ENCODE peak calls at places on chromosome 5, in five cellular contexts. T is upper lobe of right lung; O is Jurkat, Clone E6-1; I is heart right ventricle; R is dorsolateral prefrontal cortex. A is an unnamed sample.

GRCh38 chr5:35205186-35205585 is 25.1 kb downstream of the PRLR start:
- DNase-seq in T (no peak), O (no peak), I (no peak), R (no peak), A (no peak)

GRCh38 chr5:77851229-77852067 is 75.3 kb upstream of the TBCA start:
- DNase-seq in T (no peak), O (no peak), I (peak; percentile 27), R (peak; percentile 52), A (no peak)

GRCh38 chr5:96459313-96460109 is 26.5 kb upstream of the PCSK1 start:
- DNase-seq in T (no peak), O (no peak), I (no peak), R (no peak), A (no peak)

GRCh38 chr5:150548123-150548522 is 40.2 kb downstream of the NDST1 start:
- DNase-seq in T (no peak), O (no peak), I (no peak), R (no peak), A (no peak)

GRCh38 chr5:89440670-89441069 is 557.7 kb upstream of the MEF2C start:
- DNase-seq in T (no peak), O (no peak), I (no peak), R (no peak), A (no peak)

GRCh38 chr5:154038241-154038603 is 488 bp downstream of the FAM114A2 start:
- DNase-seq in T (peak; percentile 64), O (peak; percentile 36), I (no peak), R (no peak), A (no peak)

GRCh38 chr5:84779206-84779605 is 394.5 kb upstream of the EDIL3 start:
- DNase-seq in T (no peak), O (no peak), I (no peak), R (no peak), A (no peak)

GRCh38 chr5:106862450-106863193 is 808.1 kb downstream of the EFNA5 start:
- DNase-seq in T (no peak), O (no peak), I (no peak), R (no peak), A (no peak)

GRCh38 chr5:134552301-134552700 is 26.8 kb downstream of the JADE2 start:
- DNase-seq in T (no peak), O (no peak), I (peak; percentile 77), R (no peak), A (peak; percentile 82)

DNA sequence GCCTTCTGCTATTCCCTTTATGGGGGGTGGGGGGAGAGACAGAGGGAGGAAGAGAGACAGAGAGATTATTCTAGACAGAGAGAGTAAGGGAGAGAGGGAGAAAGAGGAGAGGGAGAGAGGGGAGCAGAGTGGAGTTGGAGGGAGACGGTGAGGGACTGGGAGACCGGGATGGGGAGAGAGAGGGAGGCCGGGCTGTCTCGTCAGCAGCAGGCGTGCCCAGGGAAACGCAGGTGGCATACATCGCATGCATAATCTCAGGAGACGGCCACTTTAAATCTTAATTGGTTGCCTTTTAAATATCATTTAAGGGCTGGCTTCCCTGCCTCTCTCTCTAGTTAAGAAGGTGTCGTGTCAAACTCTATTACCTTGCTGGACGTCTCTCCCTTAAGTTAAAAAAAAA is 8.4 kb downstream of the IRX4 start:
- DNase-seq in T (no peak), O (no peak), I (no peak), R (no peak), A (no peak)
- H3K4me3 ChIP-seq in T (no peak overlapping the region), O (no peak overlapping the region), I (no peak overlapping the region), R (no peak overlapping the region), A (no peak overlapping the region)

GRCh38 chr5:159031513-159031912 is 68.2 kb downstream of the EBF1 start:
- DNase-seq in T (no peak), O (no peak), I (no peak), R (no peak), A (no peak)

GRCh38 chr5:159033351-159033657 is 66.4 kb downstream of the EBF1 start:
- DNase-seq in T (no peak), O (no peak), I (no peak), R (no peak), A (no peak)

GRCh38 chr5:159034083-159034824 is 65.5 kb downstream of the EBF1 start:
- DNase-seq in T (no peak), O (no peak), I (no peak), R (no peak), A (no peak)

GRCh38 chr5:159031915-159032314 is 67.8 kb downstream of the EBF1 start:
- DNase-seq in T (no peak), O (no peak), I (no peak), R (no peak), A (no peak)

DNA sequence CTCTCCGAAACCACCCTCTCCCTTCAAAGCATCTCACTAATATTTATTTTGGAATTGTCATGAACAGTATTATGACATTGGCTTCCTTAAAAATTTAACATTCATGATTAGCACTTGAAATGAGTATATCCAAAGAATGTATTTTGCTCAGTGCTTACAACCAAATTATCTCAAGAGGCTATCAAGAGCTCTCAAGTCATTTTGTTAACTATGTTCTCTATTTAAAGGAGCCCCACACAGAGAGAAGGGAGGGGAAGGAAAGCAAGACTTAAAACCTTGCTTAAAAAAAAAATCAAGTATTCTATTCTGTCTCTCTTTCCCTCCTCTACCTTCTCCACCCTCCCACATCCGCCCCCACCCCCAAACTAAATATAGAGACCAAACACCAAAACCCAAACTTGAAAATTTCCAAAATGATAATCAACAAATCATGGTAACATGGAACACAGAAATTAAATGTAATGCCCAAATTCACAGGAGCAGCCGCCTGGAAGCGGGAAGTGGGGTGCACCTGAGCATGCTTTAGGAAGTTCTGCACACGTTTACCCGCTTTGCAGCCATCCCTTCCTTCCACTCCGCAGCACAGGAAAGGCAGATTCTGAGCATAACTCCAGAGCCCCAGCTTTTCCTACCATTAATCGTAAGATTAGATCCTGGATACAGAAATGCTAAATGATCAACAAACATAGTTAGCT is 66.9 kb downstream of the EBF1 start:
- DNase-seq in T (no peak), O (no peak), I (no peak), R (no peak), A (no peak)
- H3K4me3 ChIP-seq in T (no peak overlapping the region), O (no peak overlapping the region), I (no peak overlapping the region), R (no peak overlapping the region), A (no peak overlapping the region)

DNA sequence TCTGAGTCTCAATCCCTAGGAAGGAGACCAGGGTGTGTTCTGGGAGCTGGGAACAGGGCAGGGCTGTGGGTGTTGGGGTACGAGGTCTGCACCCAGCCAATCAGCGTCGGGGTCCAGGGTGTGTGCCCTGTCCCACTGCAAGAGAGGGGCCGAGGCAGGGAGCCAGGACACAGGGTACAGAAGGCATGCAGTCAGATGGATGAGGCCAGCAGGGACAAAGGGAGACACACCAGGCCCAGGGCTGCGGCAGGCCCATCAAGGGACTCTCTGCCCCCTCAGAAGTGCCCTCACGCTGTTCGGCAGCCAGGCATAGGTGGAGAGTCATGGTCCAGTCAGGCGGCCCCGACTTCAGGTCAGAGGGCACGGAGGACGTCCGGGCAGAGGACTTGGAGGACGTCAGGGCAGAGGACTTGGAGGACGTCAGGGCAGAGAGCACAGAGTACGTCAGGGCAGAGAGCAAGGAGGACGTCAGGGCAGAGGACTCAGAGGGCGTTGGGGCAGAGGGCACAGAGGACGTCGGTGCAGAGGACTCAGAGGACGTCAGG is 28.8 kb upstream of the ADAMTS2 start:
- DNase-seq in T (no peak), O (no peak), I (no peak), R (peak; percentile 29), A (no peak)
- H3K4me3 ChIP-seq in T (no peak overlapping the region), O (no peak overlapping the region), I (no peak overlapping the region), R (no peak overlapping the region), A (no peak overlapping the region)

GRCh38 chr5:43515678-43516048 is 715 bp upstream of the C5orf34 start:
- DNase-seq in T (no peak), O (no peak), I (no peak), R (no peak), A (no peak)
- H3K4me3 ChIP-seq in T (peak overlapping the region; percentile 73), O (peak overlapping the region; percentile 82), I (peak overlapping the region; percentile 67), R (peak overlapping the region; percentile 65), A (peak overlapping the region; percentile 97)